ENCODE peak calls at places on chromosomes 1 and 21, in nine cellular contexts. H is AG09319; Y is ovary; V is heart left ventricle; O is cardiac fibroblast; A is mucosa of descending colon; L is nephron progenitor cell; Q is heart right ventricle; T is CD4-positive, alpha-beta T cell. F is an unnamed sample.

GRCh38 chr1:222048030-222048632 is 306.2 kb upstream of the DUSP10 start:
- DNase-seq in H (no peak), Y (no peak), V (no peak), O (peak), A (no peak), L (no peak), Q (no peak), T (no peak), F (no peak)

GRCh38 chr1:23217421-23218115 is at the start of gene HTR1D:
- DNase-seq in H (no peak), Y (peak), V (no peak), O (no peak), A (no peak), L (peak), Q (no peak), T (no peak), F (no peak)

GRCh38 chr1:202710070-202711025 is at the start of gene SYT2:
- DNase-seq in H (no peak), Y (peak), V (peak), O (no peak), A (no peak), L (peak), Q (no peak), T (no peak), F (peak)

GRCh38 chr1:35554261-35555211 is 2.7 kb downstream of the KIAA0319L start:
- DNase-seq in H (no peak), Y (no peak), V (no peak), O (no peak), A (no peak), L (no peak), Q (peak), T (no peak), F (no peak)

GRCh38 chr1:26291939-26292338 is 12.1 kb downstream of the SH3BGRL3 start:
- DNase-seq in H (no peak), Y (no peak), V (no peak), O (no peak), A (no peak), L (no peak), Q (no peak), T (no peak), F (no peak)

GRCh38 chr1:8091691-8092090 is 65.6 kb upstream of the ERRFI1 start:
- DNase-seq in H (no peak), Y (no peak), V (no peak), O (peak), A (no peak), L (no peak), Q (no peak), T (no peak), F (no peak)

GRCh38 chr1:43954036-43954435 is 7.3 kb downstream of the IPO13 start:
- DNase-seq in H (no peak), Y (no peak), V (no peak), O (no peak), A (no peak), L (no peak), Q (no peak), T (no peak), F (no peak)

GRCh38 chr1:156706647-156707008 is 1.2 kb upstream of the CRABP2 start:
- DNase-seq in H (peak), Y (peak), V (peak), O (no peak), A (peak), L (peak), Q (peak), T (peak), F (no peak)

GRCh38 chr1:76942549-76942948 is 75.3 kb downstream of the ST6GALNAC5 start:
- DNase-seq in H (no peak), Y (no peak), V (no peak), O (peak), A (no peak), L (no peak), Q (no peak), T (no peak), F (no peak)

GRCh38 chr1:90246069-90246468 is 251.2 kb downstream of the ZNF326 start:
- DNase-seq in H (no peak), Y (no peak), V (no peak), O (no peak), A (no peak), L (no peak), Q (no peak), T (no peak), F (no peak)

GRCh38 chr1:38919075-38919474 is 22.6 kb downstream of the RHBDL2 start:
- DNase-seq in H (no peak), Y (no peak), V (no peak), O (no peak), A (no peak), L (no peak), Q (no peak), T (no peak), F (no peak)

GRCh38 chr1:106700151-106700550 is 356.3 kb upstream of the PRMT6 start:
- DNase-seq in H (peak), Y (no peak), V (no peak), O (peak), A (no peak), L (no peak), Q (no peak), T (no peak), F (no peak)

GRCh38 chr21:35461700-35462099 is 412.6 kb upstream of the RUNX1 start:
- DNase-seq in H (no peak), Y (no peak), V (no peak), O (no peak), A (no peak), L (no peak), Q (no peak), T (no peak), F (no peak)

GRCh38 chr21:35291034-35291433 is 241.9 kb upstream of the RUNX1 start:
- DNase-seq in H (no peak), Y (no peak), V (no peak), O (no peak), A (no peak), L (no peak), Q (no peak), T (no peak), F (no peak)

GRCh38 chr1:217969428-217969827 is 315.7 kb upstream of the RRP15 start:
- DNase-seq in H (no peak), Y (no peak), V (no peak), O (no peak), A (peak), L (no peak), Q (no peak), T (no peak), F (no peak)

GRCh38 chr1:97364086-97364485 is 556.7 kb downstream of the DPYD start:
- DNase-seq in H (no peak), Y (no peak), V (no peak), O (peak), A (no peak), L (no peak), Q (no peak), T (no peak), F (no peak)

GRCh38 chr1:228339766-228340685 is 66.6 kb downstream of the TRIM11 start:
- DNase-seq in H (no peak), Y (peak), V (peak), O (no peak), A (no peak), L (peak), Q (no peak), T (no peak), F (no peak)

GRCh38 chr21:42991992-42992740 is 17.8 kb downstream of the PKNOX1 start:
- DNase-seq in H (no peak), Y (peak), V (peak), O (peak), A (no peak), L (no peak), Q (peak), T (no peak), F (no peak)

GRCh38 chr1:27350673-27351540 is 9.1 kb downstream of the SYTL1 start:
- DNase-seq in H (no peak), Y (no peak), V (peak), O (no peak), A (peak), L (peak), Q (peak), T (no peak), F (no peak)

GRCh38 chr1:213829806-213830205 is 158.0 kb upstream of the PROX1 start:
- DNase-seq in H (no peak), Y (no peak), V (no peak), O (no peak), A (no peak), L (no peak), Q (no peak), T (no peak), F (no peak)

GRCh38 chr1:9047019-9047418 is 20.8 kb upstream of the SLC2A7 start:
- DNase-seq in H (no peak), Y (no peak), V (no peak), O (no peak), A (no peak), L (no peak), Q (no peak), T (no peak), F (no peak)

GRCh38 chr21:34110594-34111202 is 37.3 kb downstream of the MRPS6 start:
- DNase-seq in H (no peak), Y (no peak), V (no peak), O (no peak), A (no peak), L (no peak), Q (no peak), T (no peak), F (no peak)

GRCh38 chr1:160428655-160429054 is 28.3 kb downstream of the VANGL2 start:
- DNase-seq in H (no peak), Y (peak), V (peak), O (peak), A (peak), L (peak), Q (peak), T (peak), F (no peak)

GRCh38 chr21:44952116-44952928 is 12.5 kb downstream of the SLX9 start:
- DNase-seq in H (no peak), Y (no peak), V (peak), O (no peak), A (peak), L (no peak), Q (peak), T (no peak), F (no peak)

GRCh38 chr1:184965889-184966860 is 8.1 kb downstream of the NIBAN1 start:
- DNase-seq in H (no peak), Y (no peak), V (no peak), O (peak), A (no peak), L (no peak), Q (no peak), T (no peak), F (no peak)

GRCh38 chr1:4218619-4219018 is 318.5 kb upstream of the C1orf174 start:
- DNase-seq in H (no peak), Y (no peak), V (no peak), O (no peak), A (no peak), L (no peak), Q (no peak), T (no peak), F (no peak)

GRCh38 chr1:67170751-67171573 is 4.7 kb downstream of the IL23R start:
- DNase-seq in H (no peak), Y (no peak), V (no peak), O (no peak), A (no peak), L (no peak), Q (no peak), T (no peak), F (no peak)

GRCh38 chr1:218671573-218671972 is 326.4 kb downstream of the TGFB2 start:
- DNase-seq in H (peak), Y (no peak), V (no peak), O (no peak), A (no peak), L (no peak), Q (no peak), T (no peak), F (no peak)

GRCh38 chr1:231628207-231628876 is 1.8 kb downstream of the DISC1 start:
- DNase-seq in H (no peak), Y (no peak), V (no peak), O (peak), A (no peak), L (no peak), Q (no peak), T (peak), F (no peak)

GRCh38 chr1:94552071-94552586 is 10.6 kb upstream of the F3 start:
- DNase-seq in H (no peak), Y (peak), V (no peak), O (no peak), A (no peak), L (no peak), Q (no peak), T (no peak), F (no peak)

GRCh38 chr1:234599617-234600417 is 10.2 kb downstream of the IRF2BP2 start:
- DNase-seq in H (no peak), Y (peak), V (peak), O (peak), A (peak), L (peak), Q (peak), T (peak), F (peak)

GRCh38 chr1:241641748-241642592 is 1.8 kb upstream of the CHML start:
- DNase-seq in H (no peak), Y (no peak), V (no peak), O (peak), A (no peak), L (no peak), Q (no peak), T (no peak), F (no peak)

GRCh38 chr1:185091480-185091879 is 46.1 kb downstream of the RNF2 start:
- DNase-seq in H (no peak), Y (no peak), V (no peak), O (no peak), A (no peak), L (no peak), Q (no peak), T (no peak), F (no peak)

GRCh38 chr1:39525366-39526165 is 34.1 kb downstream of the BMP8A start:
- DNase-seq in H (no peak), Y (no peak), V (no peak), O (no peak), A (no peak), L (no peak), Q (peak), T (no peak), F (no peak)

GRCh38 chr1:157274698-157275534 is 136.7 kb upstream of the ETV3 start:
- DNase-seq in H (no peak), Y (no peak), V (no peak), O (peak), A (no peak), L (no peak), Q (no peak), T (no peak), F (no peak)

GRCh38 chr1:106325600-106325999 is 730.9 kb upstream of the PRMT6 start:
- DNase-seq in H (no peak), Y (no peak), V (no peak), O (no peak), A (no peak), L (no peak), Q (no peak), T (no peak), F (no peak)

GRCh38 chr21:41360072-41360821 is 1.6 kb upstream of the MX2 start:
- DNase-seq in H (no peak), Y (no peak), V (no peak), O (peak), A (peak), L (no peak), Q (no peak), T (no peak), F (no peak)

GRCh38 chr1:40786995-40787705 is 3.6 kb downstream of the KCNQ4 start:
- DNase-seq in H (no peak), Y (no peak), V (no peak), O (no peak), A (no peak), L (no peak), Q (no peak), T (no peak), F (no peak)

DNA sequence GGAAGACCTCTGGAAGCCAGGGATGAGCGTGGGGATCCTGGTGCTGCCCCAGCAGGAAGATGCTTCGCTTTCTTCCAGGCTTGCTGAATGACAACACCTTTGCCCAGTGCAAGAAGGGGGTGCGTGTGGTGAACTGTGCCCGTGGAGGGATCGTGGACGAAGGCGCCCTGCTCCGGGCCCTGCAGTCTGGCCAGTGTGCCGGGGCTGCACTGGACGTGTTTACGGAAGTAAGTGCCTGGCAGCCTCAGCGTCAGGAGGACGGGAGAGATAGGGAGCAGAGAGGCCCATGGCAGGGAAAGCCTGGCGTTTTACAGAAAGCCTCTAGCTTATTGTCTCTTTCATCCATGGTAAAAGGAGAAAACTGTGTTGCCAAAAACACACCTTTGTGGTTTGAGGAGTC is 23.5 kb downstream of the PHGDH start:
- DNase-seq in H (no peak), Y (no peak), V (no peak), O (no peak), A (no peak), L (no peak), Q (no peak), T (no peak), F (no peak)
- TF ChIP-seq CTCF in H (no peak), Y (no peak), V (no peak), O (no peak), A (no peak), L (no peak), Q (no peak), T (no peak), F (no peak)

GRCh38 chr1:28552482-28553228 is at the start of gene TRNAU1AP:
- DNase-seq in H (peak), Y (peak), V (peak), O (peak), A (peak), L (peak), Q (peak), T (peak), F (peak)
- TF ChIP-seq CTCF in H (no peak), Y (peak), V (no peak), O (no peak), A (no peak), L (no peak), Q (no peak), T (no peak), F (no peak)

DNA sequence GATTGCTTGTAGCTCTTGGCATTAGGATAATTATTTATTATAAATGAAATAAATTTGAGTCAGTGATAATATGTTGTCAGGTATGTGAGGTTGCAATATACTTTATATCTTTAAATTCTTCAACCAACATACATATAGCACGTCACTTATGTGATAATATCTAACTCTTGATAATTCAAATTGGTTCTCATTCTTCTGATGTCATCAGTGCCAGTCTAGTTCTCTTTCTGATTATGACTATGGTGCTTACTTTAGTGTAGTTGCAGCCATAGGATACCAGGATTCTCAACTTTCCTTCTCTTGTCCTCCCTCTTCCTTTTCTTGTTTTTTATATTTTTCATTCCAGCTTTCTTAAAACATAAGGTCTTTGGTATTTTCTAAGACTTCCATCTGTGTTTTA is 34.8 kb upstream of the ATP6V1G3 start:
- DNase-seq in H (no peak), Y (no peak), V (no peak), O (no peak), A (no peak), L (no peak), Q (no peak), T (no peak), F (no peak)
- TF ChIP-seq CTCF in H (no peak), Y (no peak), V (no peak), O (no peak), A (no peak), L (no peak), Q (no peak), T (no peak), F (no peak)

GRCh38 chr21:21101911-21102310 is 103.7 kb downstream of the NCAM2 start:
- DNase-seq in H (no peak), Y (no peak), V (no peak), O (peak), A (no peak), L (peak), Q (no peak), T (no peak), F (no peak)
- TF ChIP-seq CTCF in H (peak), Y (no peak), V (peak), O (no peak), A (no peak), L (peak), Q (peak), T (no peak), F (peak)

GRCh38 chr1:170010443-170010842 is 64.1 kb downstream of the KIFAP3 start:
- DNase-seq in H (peak), Y (no peak), V (peak), O (peak), A (no peak), L (peak), Q (peak), T (peak), F (no peak)
- TF ChIP-seq CTCF in H (peak), Y (peak), V (peak), O (peak), A (no peak), L (peak), Q (peak), T (no peak), F (peak)

GRCh38 chr1:12722626-12723025 is 6.7 kb downstream of the AADACL3 start:
- DNase-seq in H (no peak), Y (no peak), V (no peak), O (no peak), A (no peak), L (no peak), Q (no peak), T (no peak), F (no peak)
- TF ChIP-seq CTCF in H (no peak), Y (no peak), V (no peak), O (no peak), A (no peak), L (no peak), Q (no peak), T (no peak), F (no peak)